ENCODE peak calls at places on chromosomes 11 and 22, in ten cellular contexts. K, Y, B, N, X, C, Z, J, R and H are unnamed samples.

GRCh38 chr11:69666752-69667536 is 8.2 kb downstream of the LTO1 start:
- DNase-seq in K (peak), Y (no peak), B (no peak), N (no peak), X (no peak), C (no peak), Z (no peak), J (no peak), R (peak), H (no peak)

GRCh38 chr11:67277231-67277961 is 11.1 kb downstream of the GRK2 start:
- DNase-seq in K (peak), Y (no peak), B (peak), N (peak), X (peak), C (peak), Z (no peak), J (peak), R (peak), H (no peak)

GRCh38 chr22:32602154-32602553 is 127.5 kb downstream of the FBXO7 start:
- DNase-seq in K (no peak), Y (no peak), B (no peak), N (no peak), X (no peak), C (no peak), Z (no peak), J (no peak), R (no peak), H (no peak)

GRCh38 chr11:111358038-111359001 is 20.8 kb downstream of the POU2AF1 start:
- DNase-seq in K (no peak), Y (no peak), B (no peak), N (no peak), X (no peak), C (no peak), Z (no peak), J (no peak), R (no peak), H (no peak)

GRCh38 chr11:75303544-75304224 is 47.8 kb downstream of the ARRB1 start:
- DNase-seq in K (no peak), Y (no peak), B (no peak), N (no peak), X (no peak), C (no peak), Z (no peak), J (no peak), R (no peak), H (no peak)

GRCh38 chr11:84022221-84022620 is 736.1 kb upstream of the CCDC90B start:
- DNase-seq in K (no peak), Y (no peak), B (no peak), N (no peak), X (no peak), C (no peak), Z (no peak), J (no peak), R (no peak), H (no peak)

GRCh38 chr11:64725601-64726139 is 2.7 kb upstream of the NRXN2 start:
- DNase-seq in K (no peak), Y (no peak), B (no peak), N (no peak), X (no peak), C (no peak), Z (no peak), J (no peak), R (no peak), H (no peak)

GRCh38 chr11:47035108-47035507 is 98.5 kb downstream of the CSTPP1 start:
- DNase-seq in K (no peak), Y (no peak), B (no peak), N (no peak), X (no peak), C (no peak), Z (no peak), J (no peak), R (no peak), H (no peak)

GRCh38 chr11:130400793-130401483 is 27.5 kb downstream of the ADAMTS8 start:
- DNase-seq in K (no peak), Y (peak), B (no peak), N (no peak), X (no peak), C (no peak), Z (no peak), J (no peak), R (no peak), H (no peak)

GRCh38 chr11:36500315-36500721 is 9.8 kb downstream of the TRAF6 start:
- DNase-seq in K (peak), Y (peak), B (no peak), N (peak), X (no peak), C (no peak), Z (peak), J (peak), R (no peak), H (no peak)

GRCh38 chr11:11798586-11799438 is 43.0 kb upstream of the USP47 start:
- DNase-seq in K (peak), Y (peak), B (peak), N (peak), X (peak), C (peak), Z (peak), J (peak), R (peak), H (peak)

GRCh38 chr22:39151329-39151975 is 1.0 kb downstream of the CBX7 start:
- DNase-seq in K (no peak), Y (peak), B (no peak), N (peak), X (no peak), C (no peak), Z (no peak), J (no peak), R (no peak), H (no peak)

GRCh38 chr22:39150848-39151215 is 1.6 kb downstream of the CBX7 start:
- DNase-seq in K (no peak), Y (peak), B (no peak), N (no peak), X (no peak), C (no peak), Z (no peak), J (no peak), R (no peak), H (no peak)

GRCh38 chr22:39152024-39152510 is 413 bp downstream of the CBX7 start:
- DNase-seq in K (no peak), Y (no peak), B (no peak), N (peak), X (no peak), C (no peak), Z (no peak), J (no peak), R (no peak), H (no peak)

GRCh38 chr22:39153220-39153860 is 860 bp upstream of the CBX7 start:
- DNase-seq in K (no peak), Y (peak), B (no peak), N (no peak), X (no peak), C (no peak), Z (no peak), J (no peak), R (no peak), H (no peak)

DNA sequence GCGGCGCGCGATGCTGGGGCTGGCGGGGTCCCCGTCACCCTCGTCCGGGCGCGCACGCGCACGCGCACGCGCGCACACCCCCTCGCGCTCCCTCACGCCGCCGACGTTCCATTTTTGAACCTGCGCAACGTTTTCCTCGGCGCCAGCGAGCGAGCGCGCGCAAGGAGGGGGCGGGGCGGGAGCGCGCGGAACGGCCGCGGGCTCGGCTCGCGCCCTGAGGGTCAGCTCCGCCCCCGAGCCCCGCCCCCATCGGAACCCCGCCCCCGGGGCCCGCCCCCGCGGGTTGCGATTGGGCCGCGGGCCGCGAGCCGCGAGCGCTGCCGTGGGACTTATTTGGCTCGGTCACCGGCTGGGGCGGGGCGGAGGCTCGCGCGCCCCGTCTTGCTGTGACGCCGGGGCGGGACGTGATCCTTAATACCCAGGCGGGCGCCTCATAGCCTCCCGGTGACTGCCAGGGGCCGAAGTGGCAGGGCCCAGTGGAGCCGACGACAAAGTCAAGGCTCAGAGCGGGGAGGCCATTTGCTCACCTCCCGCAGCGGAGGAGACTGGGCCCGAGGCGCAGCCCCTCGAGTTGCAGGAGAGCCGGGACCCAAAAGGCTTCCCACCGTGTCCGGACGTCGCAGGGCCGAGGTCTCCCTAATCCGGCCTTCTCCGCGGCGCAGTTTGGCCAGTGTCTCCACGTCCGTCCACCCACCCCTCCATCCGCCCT is at the start of gene CBX7:
- DNase-seq in K (peak), Y (peak), B (peak), N (peak), X (peak), C (peak), Z (peak), J (peak), R (peak), H (peak)
- H3K27ac ChIP-seq in K (peak), Y (peak), B (peak), N (peak), X (peak), C (peak), Z (no peak), J (peak), R (peak), H (peak)

GRCh38 chr22:47694536-47694935 is 932.1 kb downstream of the TBC1D22A start:
- DNase-seq in K (no peak), Y (no peak), B (no peak), N (no peak), X (no peak), C (no peak), Z (no peak), J (no peak), R (no peak), H (no peak)
- H3K27ac ChIP-seq in K (no peak), Y (no peak), B (no peak), N (peak), X (no peak), C (no peak), Z (no peak), J (no peak), R (no peak), H (no peak)

GRCh38 chr11:63586451-63587166 is 23.4 kb upstream of the PLAAT2 start:
- DNase-seq in K (no peak), Y (no peak), B (no peak), N (no peak), X (no peak), C (no peak), Z (no peak), J (no peak), R (no peak), H (no peak)
- H3K27ac ChIP-seq in K (no peak), Y (no peak), B (no peak), N (no peak), X (no peak), C (no peak), Z (no peak), J (no peak), R (no peak), H (peak)

GRCh38 chr11:114036156-114036811 is 23.2 kb upstream of the ZBTB16 start:
- DNase-seq in K (peak), Y (peak), B (peak), N (peak), X (peak), C (peak), Z (peak), J (peak), R (peak), H (peak)
- H3K27ac ChIP-seq in K (peak), Y (peak), B (peak), N (no peak), X (peak), C (no peak), Z (no peak), J (peak), R (no peak), H (no peak)

GRCh38 chr22:46635756-46636155 is 15.6 kb downstream of the GRAMD4 start:
- DNase-seq in K (no peak), Y (peak), B (peak), N (no peak), X (no peak), C (no peak), Z (no peak), J (no peak), R (peak), H (no peak)
- H3K27ac ChIP-seq in K (peak), Y (peak), B (peak), N (no peak), X (peak), C (no peak), Z (no peak), J (no peak), R (peak), H (no peak)

DNA sequence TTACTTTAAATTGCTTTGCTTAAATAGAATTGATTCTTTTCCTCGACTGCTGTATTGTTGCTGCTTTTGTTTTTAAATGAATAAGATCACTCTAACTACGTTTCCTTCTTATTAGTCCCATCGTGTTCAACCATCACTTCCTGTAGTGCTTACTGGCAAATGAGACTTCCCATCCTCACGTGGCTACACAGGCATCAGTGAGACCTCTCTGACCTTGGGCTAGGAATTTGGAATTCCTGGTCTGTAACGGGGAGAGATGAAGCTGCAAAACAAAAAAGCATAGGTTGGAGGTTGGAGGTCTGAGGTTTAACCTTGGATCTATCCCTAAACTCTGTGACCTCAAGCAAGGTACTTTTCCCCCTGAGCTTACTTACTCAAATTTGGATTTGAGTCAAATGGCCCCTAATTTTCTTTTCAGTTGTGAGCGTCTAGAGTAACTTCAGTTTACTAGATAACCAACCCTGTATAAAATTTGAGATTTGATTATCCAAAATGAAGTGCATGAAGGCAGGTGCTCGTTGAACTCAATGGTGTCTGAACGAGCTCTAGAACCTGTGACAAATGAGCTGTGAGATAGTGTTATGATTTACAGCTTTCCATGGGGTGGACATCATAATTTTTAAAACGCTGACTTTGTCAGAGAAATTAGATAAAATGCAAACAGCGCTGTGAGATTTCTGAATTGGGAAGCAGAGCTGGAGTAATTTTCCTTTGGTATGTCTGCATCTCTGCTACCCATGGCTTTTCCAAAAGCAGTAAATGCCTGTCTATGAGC is 151.2 kb downstream of the DBX1 start:
- DNase-seq in K (no peak), Y (no peak), B (no peak), N (no peak), X (no peak), C (no peak), Z (no peak), J (no peak), R (no peak), H (no peak)
- H3K27ac ChIP-seq in K (no peak), Y (no peak), B (peak), N (no peak), X (no peak), C (no peak), Z (no peak), J (no peak), R (peak), H (no peak)

DNA sequence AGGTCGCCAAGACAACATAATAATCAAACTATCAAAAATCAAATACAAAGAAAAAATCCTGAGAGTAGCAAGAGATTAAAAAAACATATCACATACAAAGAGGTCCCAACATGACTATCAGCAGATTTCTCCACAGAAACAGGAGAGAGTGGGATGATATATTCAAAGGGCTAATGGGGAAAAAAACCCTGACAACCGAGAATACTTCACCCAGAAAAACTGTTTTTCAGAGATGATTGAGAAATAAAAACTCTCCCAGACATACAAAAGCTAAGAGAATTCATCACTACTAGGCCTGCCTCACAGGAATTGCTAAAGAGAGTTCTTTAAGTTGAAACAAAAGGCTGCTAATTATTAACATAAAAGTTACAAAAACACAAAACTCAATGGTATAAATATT is 108.1 kb downstream of the EFCAB6 start:
- DNase-seq in K (no peak), Y (no peak), B (no peak), N (no peak), X (no peak), C (no peak), Z (no peak), J (no peak), R (no peak), H (no peak)
- H3K27ac ChIP-seq in K (no peak), Y (no peak), B (no peak), N (no peak), X (no peak), C (no peak), Z (no peak), J (no peak), R (no peak), H (no peak)

GRCh38 chr11:3020011-3020410 is 27.9 kb upstream of the NAP1L4 start:
- DNase-seq in K (no peak), Y (no peak), B (no peak), N (no peak), X (no peak), C (no peak), Z (no peak), J (no peak), R (no peak), H (no peak)

GRCh38 chr11:3026803-3027202 is 30.4 kb downstream of the CARS1 start:
- DNase-seq in K (no peak), Y (no peak), B (no peak), N (no peak), X (no peak), C (no peak), Z (no peak), J (no peak), R (no peak), H (no peak)

GRCh38 chr11:3021125-3021524 is 29.0 kb upstream of the NAP1L4 start:
- DNase-seq in K (no peak), Y (peak), B (no peak), N (peak), X (no peak), C (peak), Z (peak), J (no peak), R (peak), H (peak)

GRCh38 chr11:3022300-3022967 is 30.3 kb upstream of the NAP1L4 start:
- DNase-seq in K (no peak), Y (no peak), B (no peak), N (no peak), X (no peak), C (no peak), Z (no peak), J (no peak), R (no peak), H (no peak)

DNA sequence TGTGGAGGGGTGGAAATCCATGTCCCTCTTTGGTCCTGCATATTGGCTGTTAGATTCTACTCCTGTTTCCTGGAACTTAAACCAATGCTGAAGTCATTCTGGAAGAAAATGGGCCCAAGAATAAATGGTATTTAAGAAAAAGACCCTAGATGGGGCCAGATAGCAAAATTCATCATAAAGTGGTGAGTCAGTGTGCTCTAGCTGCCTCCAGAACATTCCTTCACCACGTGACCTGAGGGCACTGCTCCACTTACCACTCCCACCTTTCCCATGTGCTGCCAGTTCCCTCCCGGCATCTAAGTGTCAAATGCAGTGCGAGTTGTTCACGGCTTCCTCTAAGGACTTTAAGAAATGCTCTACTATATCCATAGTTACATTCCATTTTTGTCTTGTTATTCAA is 30.9 kb upstream of the NAP1L4 start:
- DNase-seq in K (no peak), Y (peak), B (no peak), N (no peak), X (no peak), C (no peak), Z (no peak), J (no peak), R (no peak), H (no peak)
- H3K27ac ChIP-seq in K (no peak), Y (no peak), B (no peak), N (no peak), X (no peak), C (no peak), Z (peak), J (no peak), R (no peak), H (peak)

DNA sequence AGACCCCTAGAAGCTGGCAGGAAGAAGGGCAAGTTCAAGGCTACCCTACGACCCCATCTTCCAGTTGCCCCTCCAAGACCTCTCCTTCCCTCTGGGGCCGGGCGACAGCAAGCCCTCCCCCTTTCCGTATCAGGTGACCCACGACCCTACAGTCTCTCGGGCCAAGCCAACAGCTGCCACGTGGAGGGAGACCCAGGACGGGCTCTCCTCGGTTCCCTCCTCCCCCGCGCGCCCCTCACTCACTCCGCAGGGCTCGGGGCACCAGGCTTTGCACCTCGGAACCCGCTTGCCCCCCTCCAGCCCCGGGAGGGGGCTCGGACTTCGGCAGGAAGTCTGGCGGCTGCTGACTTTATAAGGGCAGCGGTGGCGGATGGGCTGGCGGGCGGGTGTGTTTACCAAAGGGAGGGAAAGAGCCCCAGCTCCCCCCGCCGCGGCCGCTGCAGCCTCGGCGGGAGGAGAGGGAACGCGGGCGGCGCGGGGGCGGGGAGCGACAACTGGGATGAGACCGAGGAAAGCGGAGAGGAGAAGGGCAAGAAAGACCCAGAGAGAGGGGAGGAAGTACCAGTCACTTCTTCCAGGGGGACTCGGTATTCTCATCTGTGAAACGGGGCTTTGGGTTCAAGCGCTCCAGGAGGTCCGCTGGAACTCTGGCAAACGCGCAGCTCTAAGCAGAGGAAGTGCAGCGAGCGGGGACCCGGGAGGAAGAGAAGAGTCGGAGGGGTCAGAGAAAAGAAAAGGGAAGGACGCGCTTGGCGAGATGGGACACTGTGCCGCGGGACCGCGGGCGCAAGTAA is 767 bp downstream of the SLC43A1 start:
- DNase-seq in K (peak), Y (peak), B (peak), N (no peak), X (peak), C (peak), Z (peak), J (no peak), R (no peak), H (no peak)
- H3K27ac ChIP-seq in K (peak), Y (no peak), B (peak), N (no peak), X (peak), C (no peak), Z (no peak), J (peak), R (no peak), H (no peak)